ENCODE peak calls at places on chromosomes 1 and 21, in seven cellular contexts. One of them, this sample, is unnamed.

GRCh38 chr1:180503274-180503862 is 991 bp upstream of the ACBD6 start:
- DNase-seq in cardiac fibroblast: peak; percentile 30
- DNase-seq in astrocyte of the spinal cord: no peak
- DNase-seq in CD8-positive, alpha-beta memory T cell: no peak
- DNase-seq in uterus: no peak
- DNase-seq in thoracic aorta: no peak
- DNase-seq in bronchial epithelial cell: peak; percentile 32
- DNase-seq in this sample: no peak

GRCh38 chr1:40531381-40532061 is at the start of gene ZNF684:
- DNase-seq in thoracic aorta: peak; percentile 40
- DNase-seq in CD8-positive, alpha-beta memory T cell: peak; percentile 83
- DNase-seq in cardiac fibroblast: peak; percentile 95
- DNase-seq in bronchial epithelial cell: peak; percentile 97
- DNase-seq in uterus: peak; percentile 83
- DNase-seq in astrocyte of the spinal cord: peak; percentile 94
- DNase-seq in this sample: peak; percentile 76

GRCh38 chr1:11768821-11769220 is 6.8 kb downstream of the C1orf167 start:
- DNase-seq in bronchial epithelial cell: no peak
- DNase-seq in astrocyte of the spinal cord: no peak
- DNase-seq in CD8-positive, alpha-beta memory T cell: no peak
- DNase-seq in cardiac fibroblast: no peak
- DNase-seq in thoracic aorta: no peak
- DNase-seq in uterus: no peak
- DNase-seq in this sample: no peak

GRCh38 chr1:147565189-147565980 is 24.1 kb downstream of the BCL9 start:
- DNase-seq in cardiac fibroblast: no peak
- DNase-seq in CD8-positive, alpha-beta memory T cell: no peak
- DNase-seq in astrocyte of the spinal cord: no peak
- DNase-seq in thoracic aorta: no peak
- DNase-seq in uterus: no peak
- DNase-seq in bronchial epithelial cell: no peak
- DNase-seq in this sample: no peak

GRCh38 chr1:202247837-202248795 is 54.5 kb downstream of the LGR6 start:
- DNase-seq in thoracic aorta: no peak
- DNase-seq in uterus: no peak
- DNase-seq in CD8-positive, alpha-beta memory T cell: no peak
- DNase-seq in bronchial epithelial cell: no peak
- DNase-seq in astrocyte of the spinal cord: no peak
- DNase-seq in cardiac fibroblast: no peak
- DNase-seq in this sample: no peak

GRCh38 chr1:17148950-17149608 is 29.8 kb upstream of the PADI2 start:
- DNase-seq in cardiac fibroblast: peak; percentile 19
- DNase-seq in uterus: no peak
- DNase-seq in astrocyte of the spinal cord: no peak
- DNase-seq in bronchial epithelial cell: no peak
- DNase-seq in thoracic aorta: no peak
- DNase-seq in CD8-positive, alpha-beta memory T cell: no peak
- DNase-seq in this sample: no peak

GRCh38 chr1:113745425-113745824 is 13.9 kb downstream of the PHTF1 start:
- DNase-seq in thoracic aorta: no peak
- DNase-seq in bronchial epithelial cell: no peak
- DNase-seq in astrocyte of the spinal cord: no peak
- DNase-seq in cardiac fibroblast: no peak
- DNase-seq in CD8-positive, alpha-beta memory T cell: no peak
- DNase-seq in uterus: no peak
- DNase-seq in this sample: no peak

GRCh38 chr1:220952941-220953340 is 73.7 kb downstream of the HLX start:
- DNase-seq in CD8-positive, alpha-beta memory T cell: no peak
- DNase-seq in astrocyte of the spinal cord: no peak
- DNase-seq in uterus: no peak
- DNase-seq in bronchial epithelial cell: no peak
- DNase-seq in thoracic aorta: no peak
- DNase-seq in cardiac fibroblast: no peak
- DNase-seq in this sample: no peak

GRCh38 chr1:224781800-224782199 is 147.7 kb upstream of the DNAH14 start:
- DNase-seq in bronchial epithelial cell: no peak
- DNase-seq in astrocyte of the spinal cord: no peak
- DNase-seq in CD8-positive, alpha-beta memory T cell: no peak
- DNase-seq in cardiac fibroblast: no peak
- DNase-seq in thoracic aorta: no peak
- DNase-seq in uterus: no peak
- DNase-seq in this sample: no peak

GRCh38 chr1:85121744-85122143 is 73.4 kb upstream of the MCOLN3 start:
- DNase-seq in CD8-positive, alpha-beta memory T cell: no peak
- DNase-seq in cardiac fibroblast: no peak
- DNase-seq in uterus: no peak
- DNase-seq in astrocyte of the spinal cord: no peak
- DNase-seq in thoracic aorta: no peak
- DNase-seq in bronchial epithelial cell: peak; percentile 22
- DNase-seq in this sample: no peak

GRCh38 chr1:54263601-54264226 is 63.7 kb downstream of the MRPL37 start:
- DNase-seq in cardiac fibroblast: no peak
- DNase-seq in CD8-positive, alpha-beta memory T cell: no peak
- DNase-seq in uterus: no peak
- DNase-seq in astrocyte of the spinal cord: no peak
- DNase-seq in bronchial epithelial cell: no peak
- DNase-seq in thoracic aorta: no peak
- DNase-seq in this sample: no peak

GRCh38 chr1:232921416-232921815 is 29.0 kb upstream of the NTPCR start:
- DNase-seq in bronchial epithelial cell: no peak
- DNase-seq in thoracic aorta: no peak
- DNase-seq in astrocyte of the spinal cord: no peak
- DNase-seq in CD8-positive, alpha-beta memory T cell: no peak
- DNase-seq in uterus: no peak
- DNase-seq in cardiac fibroblast: peak; percentile 19
- DNase-seq in this sample: peak; percentile 9

GRCh38 chr1:16184557-16185303 is 27.7 kb downstream of the ARHGEF19 start:
- DNase-seq in thoracic aorta: no peak
- DNase-seq in CD8-positive, alpha-beta memory T cell: no peak
- DNase-seq in cardiac fibroblast: no peak
- DNase-seq in astrocyte of the spinal cord: no peak
- DNase-seq in uterus: no peak
- DNase-seq in bronchial epithelial cell: peak; percentile 86
- DNase-seq in this sample: no peak

GRCh38 chr1:219120625-219121544 is 52.8 kb upstream of the LYPLAL1 start:
- DNase-seq in astrocyte of the spinal cord: peak; percentile 91
- DNase-seq in cardiac fibroblast: peak; percentile 98
- DNase-seq in CD8-positive, alpha-beta memory T cell: no peak
- DNase-seq in uterus: peak; percentile 59
- DNase-seq in bronchial epithelial cell: peak; percentile 37
- DNase-seq in thoracic aorta: no peak
- DNase-seq in this sample: peak; percentile 92

GRCh38 chr21:33478858-33479678 is 706 bp downstream of the TMEM50B start:
- DNase-seq in cardiac fibroblast: peak; percentile 32
- DNase-seq in uterus: peak; percentile 20
- DNase-seq in astrocyte of the spinal cord: peak; percentile 31
- DNase-seq in bronchial epithelial cell: peak; percentile 25
- DNase-seq in CD8-positive, alpha-beta memory T cell: peak; percentile 39
- DNase-seq in thoracic aorta: no peak
- DNase-seq in this sample: no peak

GRCh38 chr1:212186427-212187207 is 98.6 kb upstream of the PPP2R5A start:
- DNase-seq in astrocyte of the spinal cord: no peak
- DNase-seq in thoracic aorta: no peak
- DNase-seq in cardiac fibroblast: peak; percentile 24
- DNase-seq in uterus: no peak
- DNase-seq in CD8-positive, alpha-beta memory T cell: no peak
- DNase-seq in bronchial epithelial cell: peak; percentile 31
- DNase-seq in this sample: no peak

GRCh38 chr1:110309139-110309538 is 30.0 kb upstream of the RBM15 start:
- DNase-seq in CD8-positive, alpha-beta memory T cell: no peak
- DNase-seq in bronchial epithelial cell: peak; percentile 53
- DNase-seq in astrocyte of the spinal cord: no peak
- DNase-seq in uterus: no peak
- DNase-seq in cardiac fibroblast: peak; percentile 26
- DNase-seq in thoracic aorta: no peak
- DNase-seq in this sample: no peak

GRCh38 chr21:45590246-45590725 is 48.0 kb upstream of the SLC19A1 start:
- DNase-seq in thoracic aorta: no peak
- DNase-seq in cardiac fibroblast: peak; percentile 78
- DNase-seq in CD8-positive, alpha-beta memory T cell: peak; percentile 56
- DNase-seq in uterus: peak; percentile 47
- DNase-seq in bronchial epithelial cell: no peak
- DNase-seq in astrocyte of the spinal cord: peak; percentile 53
- DNase-seq in this sample: no peak

GRCh38 chr1:184903111-184903692 is 71.1 kb downstream of the NIBAN1 start:
- DNase-seq in astrocyte of the spinal cord: no peak
- DNase-seq in uterus: no peak
- DNase-seq in bronchial epithelial cell: no peak
- DNase-seq in CD8-positive, alpha-beta memory T cell: no peak
- DNase-seq in thoracic aorta: no peak
- DNase-seq in cardiac fibroblast: no peak
- DNase-seq in this sample: no peak

GRCh38 chr1:173996995-173997394 is 25.2 kb downstream of the RC3H1 start:
- DNase-seq in cardiac fibroblast: no peak
- DNase-seq in thoracic aorta: no peak
- DNase-seq in bronchial epithelial cell: no peak
- DNase-seq in uterus: no peak
- DNase-seq in CD8-positive, alpha-beta memory T cell: no peak
- DNase-seq in astrocyte of the spinal cord: no peak
- DNase-seq in this sample: no peak

GRCh38 chr1:160144921-160145320 is 6.5 kb upstream of the ATP1A4 start:
- DNase-seq in thoracic aorta: no peak
- DNase-seq in bronchial epithelial cell: no peak
- DNase-seq in uterus: no peak
- DNase-seq in astrocyte of the spinal cord: peak; percentile 34
- DNase-seq in cardiac fibroblast: peak; percentile 9
- DNase-seq in CD8-positive, alpha-beta memory T cell: no peak
- DNase-seq in this sample: no peak

GRCh38 chr1:197001828-197002227 is 24.5 kb downstream of the CFHR5 start:
- DNase-seq in bronchial epithelial cell: no peak
- DNase-seq in CD8-positive, alpha-beta memory T cell: no peak
- DNase-seq in astrocyte of the spinal cord: no peak
- DNase-seq in uterus: no peak
- DNase-seq in thoracic aorta: no peak
- DNase-seq in cardiac fibroblast: no peak
- DNase-seq in this sample: no peak

GRCh38 chr1:171984850-171985485 is 143.7 kb downstream of the DNM3 start:
- DNase-seq in CD8-positive, alpha-beta memory T cell: peak; percentile 32
- DNase-seq in cardiac fibroblast: peak; percentile 57
- DNase-seq in bronchial epithelial cell: peak; percentile 61
- DNase-seq in thoracic aorta: no peak
- DNase-seq in astrocyte of the spinal cord: peak; percentile 38
- DNase-seq in uterus: no peak
- DNase-seq in this sample: no peak

GRCh38 chr1:43473463-43473862 is 19.7 kb upstream of the HYI start:
- DNase-seq in uterus: no peak
- DNase-seq in CD8-positive, alpha-beta memory T cell: no peak
- DNase-seq in astrocyte of the spinal cord: no peak
- DNase-seq in thoracic aorta: no peak
- DNase-seq in bronchial epithelial cell: no peak
- DNase-seq in cardiac fibroblast: no peak
- DNase-seq in this sample: no peak

GRCh38 chr1:236155841-236156503 is 13.6 kb downstream of the GPR137B start:
- DNase-seq in uterus: no peak
- DNase-seq in cardiac fibroblast: no peak
- DNase-seq in astrocyte of the spinal cord: no peak
- DNase-seq in thoracic aorta: no peak
- DNase-seq in CD8-positive, alpha-beta memory T cell: no peak
- DNase-seq in bronchial epithelial cell: no peak
- DNase-seq in this sample: no peak
- H3K4me3 ChIP-seq in uterus: no peak overlapping the region
- H3K4me3 ChIP-seq in cardiac fibroblast: no peak overlapping the region
- H3K4me3 ChIP-seq in astrocyte of the spinal cord: no peak overlapping the region
- H3K4me3 ChIP-seq in thoracic aorta: no peak overlapping the region
- H3K4me3 ChIP-seq in CD8-positive, alpha-beta memory T cell: no peak overlapping the region
- H3K4me3 ChIP-seq in bronchial epithelial cell: no peak overlapping the region
- H3K4me3 ChIP-seq in this sample: no peak overlapping the region

GRCh38 chr1:245600658-245601057 is 445.9 kb downstream of the KIF26B start:
- DNase-seq in CD8-positive, alpha-beta memory T cell: no peak
- DNase-seq in bronchial epithelial cell: no peak
- DNase-seq in uterus: no peak
- DNase-seq in cardiac fibroblast: no peak
- DNase-seq in astrocyte of the spinal cord: no peak
- DNase-seq in thoracic aorta: no peak
- DNase-seq in this sample: no peak

GRCh38 chr1:245603311-245603865 is 448.6 kb downstream of the KIF26B start:
- DNase-seq in CD8-positive, alpha-beta memory T cell: no peak
- DNase-seq in thoracic aorta: no peak
- DNase-seq in cardiac fibroblast: no peak
- DNase-seq in bronchial epithelial cell: no peak
- DNase-seq in uterus: no peak
- DNase-seq in astrocyte of the spinal cord: no peak
- DNase-seq in this sample: no peak

GRCh38 chr1:245599413-245600174 is 444.8 kb downstream of the KIF26B start:
- DNase-seq in uterus: peak; percentile 16
- DNase-seq in astrocyte of the spinal cord: peak; percentile 88
- DNase-seq in thoracic aorta: no peak
- DNase-seq in CD8-positive, alpha-beta memory T cell: no peak
- DNase-seq in cardiac fibroblast: peak; percentile 98
- DNase-seq in bronchial epithelial cell: no peak
- DNase-seq in this sample: peak; percentile 93

GRCh38 chr1:245598524-245599310 is 443.9 kb downstream of the KIF26B start:
- DNase-seq in astrocyte of the spinal cord: no peak
- DNase-seq in bronchial epithelial cell: no peak
- DNase-seq in uterus: no peak
- DNase-seq in CD8-positive, alpha-beta memory T cell: no peak
- DNase-seq in thoracic aorta: no peak
- DNase-seq in cardiac fibroblast: peak; percentile 72
- DNase-seq in this sample: no peak
- H3K4me3 ChIP-seq in astrocyte of the spinal cord: no peak overlapping the region
- H3K4me3 ChIP-seq in bronchial epithelial cell: no peak overlapping the region
- H3K4me3 ChIP-seq in uterus: no peak overlapping the region
- H3K4me3 ChIP-seq in CD8-positive, alpha-beta memory T cell: no peak overlapping the region
- H3K4me3 ChIP-seq in thoracic aorta: no peak overlapping the region
- H3K4me3 ChIP-seq in cardiac fibroblast: no peak overlapping the region
- H3K4me3 ChIP-seq in this sample: no peak overlapping the region

GRCh38 chr1:32894019-32894600 is 7.1 kb downstream of the TMEM54 start:
- DNase-seq in CD8-positive, alpha-beta memory T cell: no peak
- DNase-seq in uterus: no peak
- DNase-seq in cardiac fibroblast: no peak
- DNase-seq in thoracic aorta: no peak
- DNase-seq in astrocyte of the spinal cord: no peak
- DNase-seq in bronchial epithelial cell: no peak
- DNase-seq in this sample: no peak
- H3K4me3 ChIP-seq in CD8-positive, alpha-beta memory T cell: no peak overlapping the region
- H3K4me3 ChIP-seq in uterus: no peak overlapping the region
- H3K4me3 ChIP-seq in cardiac fibroblast: no peak overlapping the region
- H3K4me3 ChIP-seq in thoracic aorta: no peak overlapping the region
- H3K4me3 ChIP-seq in astrocyte of the spinal cord: no peak overlapping the region
- H3K4me3 ChIP-seq in bronchial epithelial cell: no peak overlapping the region
- H3K4me3 ChIP-seq in this sample: no peak overlapping the region

DNA sequence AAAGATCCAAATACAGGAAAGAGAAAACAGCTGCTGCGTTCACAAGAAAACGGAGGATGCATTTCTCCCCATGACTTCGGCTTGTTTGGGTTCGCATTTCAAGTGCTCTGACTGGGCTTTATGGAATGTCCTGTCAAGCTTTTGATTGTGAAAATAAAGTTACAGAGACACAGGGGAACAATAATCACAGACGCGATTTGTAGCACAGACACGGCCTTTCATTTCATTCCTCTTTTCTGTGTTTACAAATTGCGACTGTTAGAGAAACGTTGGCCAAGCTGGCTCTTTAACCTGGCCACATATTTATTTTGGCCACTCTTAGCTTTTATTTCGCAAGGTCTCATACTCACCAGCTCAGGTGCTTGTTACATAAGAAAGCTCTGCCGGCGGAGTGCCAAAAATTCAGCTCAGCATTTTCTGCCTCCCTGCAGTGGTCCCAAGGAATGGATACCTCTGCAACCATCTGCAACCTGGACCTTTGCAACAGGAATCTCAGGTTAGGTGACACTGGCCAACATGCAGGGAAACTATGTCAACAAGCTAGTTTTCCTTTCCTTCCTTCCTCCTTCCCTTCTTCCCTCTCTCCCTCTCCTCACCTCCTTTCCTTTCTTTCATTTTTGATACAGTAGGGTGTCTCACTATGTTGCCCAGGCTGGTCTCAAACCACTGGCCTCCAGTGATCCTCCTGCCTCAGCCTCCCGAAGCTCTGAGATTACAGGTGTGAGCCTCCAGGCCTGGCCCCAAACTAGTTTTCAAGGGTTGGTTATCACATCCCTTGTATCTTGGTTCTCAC is 58.2 kb upstream of the SLC45A1 start:
- DNase-seq in cardiac fibroblast: peak; percentile 72
- DNase-seq in thoracic aorta: no peak
- DNase-seq in astrocyte of the spinal cord: peak; percentile 79
- DNase-seq in CD8-positive, alpha-beta memory T cell: no peak
- DNase-seq in uterus: peak; percentile 34
- DNase-seq in bronchial epithelial cell: peak; percentile 81
- DNase-seq in this sample: peak; percentile 71
- H3K4me3 ChIP-seq in cardiac fibroblast: peak overlapping the region; percentile 9
- H3K4me3 ChIP-seq in thoracic aorta: peak overlapping the region; percentile 50
- H3K4me3 ChIP-seq in astrocyte of the spinal cord: peak overlapping the region; percentile 6
- H3K4me3 ChIP-seq in CD8-positive, alpha-beta memory T cell: no peak overlapping the region
- H3K4me3 ChIP-seq in uterus: no peak overlapping the region
- H3K4me3 ChIP-seq in bronchial epithelial cell: no peak overlapping the region
- H3K4me3 ChIP-seq in this sample: no peak overlapping the region

This sample was measured in skeletal muscle cell.